ENCODE peak calls at places on chromosomes 3 and 15, in six cellular contexts. R, D, M, B, I and Q are unnamed samples.

GRCh38 chr3:79233431-79234060 is 534.3 kb downstream of the ROBO1 start:
- DNase-seq in I (no peak), B (no peak), D (no peak), M (no peak), R (no peak), Q (peak; percentile 92)

GRCh38 chr3:42847731-42848130 is 27.9 kb downstream of the CYP8B1 start:
- DNase-seq in I (peak; percentile 38), R (peak; percentile 14), M (no peak), D (no peak), B (no peak), Q (peak; percentile 23)

GRCh38 chr3:159126261-159127020 is 324.6 kb downstream of the MFSD1 start:
- DNase-seq in I (no peak), B (no peak), R (no peak), D (no peak), M (no peak), Q (no peak)

GRCh38 chr15:95286911-95287769 is 1043.4 kb upstream of the NR2F2 start:
- DNase-seq in B (peak; percentile 28), I (peak; percentile 53), R (peak; percentile 14), D (no peak), M (no peak), Q (peak; percentile 54)

GRCh38 chr3:56157693-56158092 is 310.6 kb downstream of the ERC2 start:
- DNase-seq in R (no peak), D (no peak), M (no peak), B (peak; percentile 1), I (no peak), Q (no peak)

GRCh38 chr15:88542342-88542733 is 4.1 kb downstream of the DET1 start:
- DNase-seq in D (no peak), B (no peak), M (peak; percentile 87), R (no peak), I (no peak), Q (no peak)

GRCh38 chr15:42036991-42037390 is 16.1 kb upstream of the PLA2G4E start:
- DNase-seq in B (no peak), R (no peak), M (no peak), I (no peak), D (no peak), Q (no peak)

GRCh38 chr15:90154861-90155626 is 46.1 kb upstream of the SEMA4B start:
- DNase-seq in I (no peak), B (no peak), M (no peak), R (no peak), D (peak; percentile 80), Q (no peak)

GRCh38 chr3:170410428-170411029 is 8.1 kb upstream of the CLDN11 start:
- DNase-seq in M (peak; percentile 59), I (no peak), B (no peak), D (no peak), R (no peak), Q (peak; percentile 39)

GRCh38 chr3:10370429-10370828 is 49.5 kb upstream of the SEC13 start:
- DNase-seq in M (peak; percentile 76), R (no peak), B (no peak), D (no peak), I (no peak), Q (no peak)

GRCh38 chr3:143896486-143896885 is 48.2 kb upstream of the SLC9A9 start:
- DNase-seq in D (no peak), I (no peak), M (no peak), R (no peak), B (no peak), Q (no peak)

GRCh38 chr15:80667895-80668430 is 27.1 kb upstream of the ABHD17C start:
- DNase-seq in M (no peak), B (no peak), D (no peak), I (no peak), R (no peak), Q (no peak)

GRCh38 chr3:71152892-71153265 is 430.6 kb downstream of the FOXP1 start:
- DNase-seq in D (peak; percentile 92), M (no peak), I (peak; percentile 62), R (peak; percentile 56), B (no peak), Q (peak; percentile 63)

GRCh38 chr3:157082305-157082981 is 77.5 kb downstream of the CCNL1 start:
- DNase-seq in D (no peak), I (no peak), R (no peak), B (no peak), M (no peak), Q (no peak)

GRCh38 chr3:178699810-178700209 is 163.6 kb downstream of the KCNMB2 start:
- DNase-seq in D (no peak), B (no peak), M (no peak), R (no peak), I (no peak), Q (no peak)

GRCh38 chr15:42118650-42119531 is 24.5 kb upstream of the PLA2G4D start:
- DNase-seq in M (peak; percentile 23), I (no peak), D (no peak), R (no peak), B (no peak), Q (peak; percentile 59)

DNA sequence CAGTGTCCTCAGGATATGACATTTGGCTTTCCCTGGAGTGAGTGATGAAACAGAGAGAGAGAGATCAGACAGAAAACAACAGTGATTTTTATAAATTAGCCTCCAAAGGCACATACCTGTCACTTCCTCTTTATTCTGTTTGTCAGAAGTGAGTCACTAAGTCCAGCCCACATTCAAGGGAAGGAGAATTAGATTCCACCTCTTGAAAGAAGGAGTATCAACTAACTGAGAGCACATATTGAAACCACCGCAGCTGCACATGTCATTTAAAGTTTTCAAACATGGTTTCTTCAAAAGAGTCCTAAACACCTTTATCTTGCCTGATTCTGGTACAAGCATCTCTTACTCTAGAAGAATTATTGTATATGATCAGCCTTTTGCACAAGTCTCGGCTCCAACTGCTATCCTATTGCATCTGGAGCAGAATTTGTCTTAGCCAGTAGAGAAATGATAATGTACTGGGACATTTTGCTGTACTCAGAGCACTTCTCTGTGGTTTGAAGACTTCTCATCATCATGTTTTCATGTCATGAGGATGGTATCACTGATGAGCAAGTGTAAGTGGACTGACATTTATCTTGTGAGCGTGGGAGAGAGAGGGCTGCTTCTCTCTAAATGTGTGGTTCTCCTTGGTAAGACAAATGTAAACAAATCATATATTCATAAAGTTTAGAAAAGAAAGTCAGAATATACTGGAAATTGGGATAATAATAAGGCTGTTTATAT is 338.9 kb upstream of the CFAP20DC start:
- DNase-seq in M (no peak), I (no peak), R (no peak), B (no peak), D (no peak), Q (no peak)
- TF ChIP-seq CREB1 in M (no peak), I (no peak), R (no peak), B (peak; percentile 5), D (no peak), Q (no peak)

DNA sequence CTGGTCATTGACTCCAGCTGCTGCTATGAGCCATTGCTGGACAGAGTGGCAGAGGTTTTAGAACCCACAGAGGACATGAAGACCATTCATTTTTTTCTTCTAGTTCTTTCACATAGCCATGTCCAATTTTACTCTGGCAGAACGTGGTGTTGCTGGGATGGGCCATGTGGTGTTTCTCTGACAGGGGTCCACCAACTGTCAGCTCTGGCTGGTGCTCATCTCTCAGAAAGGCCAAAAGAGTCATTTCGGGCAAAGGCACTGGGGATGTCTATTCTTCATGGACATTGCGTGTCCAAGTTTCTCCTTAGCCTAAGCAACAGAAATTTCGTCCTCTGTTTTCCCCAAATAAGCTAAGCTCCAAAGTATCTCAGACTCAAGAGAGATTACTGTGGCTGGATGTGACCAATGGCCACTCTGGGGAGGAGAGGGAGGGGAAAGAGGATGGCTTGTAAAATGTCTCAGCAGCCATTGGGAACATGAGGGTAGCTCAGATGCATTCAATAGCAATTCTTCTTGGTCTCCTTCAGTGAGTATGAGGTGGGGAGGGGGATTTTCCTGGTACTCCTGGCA is 131.7 kb upstream of the MITF start:
- DNase-seq in I (no peak), M (no peak), D (no peak), R (no peak), B (no peak), Q (no peak)
- TF ChIP-seq CREB1 in I (no peak), M (no peak), D (no peak), R (no peak), B (no peak), Q (no peak)

GRCh38 chr3:194547042-194547441 is 60.2 kb upstream of the ATP13A3 start:
- DNase-seq in I (no peak), D (no peak), M (no peak), R (no peak), B (no peak), Q (no peak)

GRCh38 chr3:194552327-194552949 is 65.6 kb upstream of the ATP13A3 start:
- DNase-seq in D (no peak), I (no peak), B (no peak), M (no peak), R (no peak), Q (no peak)

GRCh38 chr3:194543550-194543949 is 56.7 kb upstream of the ATP13A3 start:
- DNase-seq in B (no peak), R (no peak), D (no peak), I (no peak), M (no peak), Q (no peak)

GRCh38 chr3:194549853-194550252 is 63.1 kb upstream of the ATP13A3 start:
- DNase-seq in M (no peak), I (no peak), B (no peak), R (no peak), D (no peak), Q (no peak)

DNA sequence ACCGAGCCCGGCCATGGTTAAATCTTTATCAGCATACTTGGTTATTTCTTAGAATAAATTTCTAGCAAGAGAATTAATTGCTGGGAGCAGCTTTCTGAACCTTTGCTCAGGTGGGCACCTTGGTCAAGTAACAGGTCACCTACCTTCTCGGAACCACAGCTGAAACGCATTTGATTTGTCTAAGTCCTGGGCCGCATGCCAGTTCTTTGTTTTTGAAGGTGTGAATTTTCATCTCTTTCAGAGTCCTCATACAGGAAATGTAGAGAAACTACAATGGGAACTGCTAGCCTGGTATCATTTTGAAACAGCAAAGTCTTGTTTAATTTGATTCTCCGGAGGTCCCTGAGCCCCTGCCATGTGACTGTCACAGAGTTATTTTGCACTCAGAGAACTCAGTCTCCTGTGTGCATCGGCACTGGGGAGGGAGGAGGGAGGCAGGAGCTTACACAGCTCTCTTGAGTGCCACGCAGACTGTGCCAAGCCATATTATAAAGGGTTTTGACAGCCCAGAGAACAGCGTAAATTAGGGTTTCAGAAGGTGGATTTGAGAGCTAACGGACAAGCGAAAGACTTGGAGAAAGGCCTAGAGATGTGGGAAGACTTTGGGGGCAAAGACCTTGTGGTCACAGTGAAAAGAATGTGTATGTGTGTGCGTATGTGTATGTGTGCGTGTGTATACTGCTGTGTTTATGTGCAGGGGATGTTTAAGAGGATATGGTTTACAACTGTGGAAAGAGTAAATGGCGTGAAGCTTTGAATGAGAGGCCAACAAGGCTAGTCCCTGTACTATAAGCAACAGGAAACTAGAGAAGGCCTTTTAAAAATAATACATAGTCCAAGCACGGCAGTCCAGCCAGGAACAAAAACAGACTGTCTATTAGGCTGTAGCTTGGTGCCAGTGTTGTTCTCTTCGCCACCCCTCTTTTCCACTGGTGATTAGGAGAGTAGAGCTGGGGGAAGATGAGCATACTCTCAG is 61.8 kb upstream of the ATP13A3 start:
- DNase-seq in I (no peak), R (no peak), D (no peak), B (no peak), M (no peak), Q (no peak)
- TF ChIP-seq CREB1 in I (no peak), R (no peak), D (no peak), B (no peak), M (no peak), Q (no peak)

GRCh38 chr3:150013801-150014200 is 43.1 kb upstream of the PFN2 start:
- DNase-seq in I (no peak), B (no peak), D (no peak), M (no peak), R (no peak), Q (no peak)

GRCh38 chr3:150020527-150020926 is 49.8 kb upstream of the PFN2 start:
- DNase-seq in M (no peak), I (no peak), R (no peak), D (no peak), B (no peak), Q (no peak)

GRCh38 chr3:150014782-150015181 is 44.1 kb upstream of the PFN2 start:
- DNase-seq in R (no peak), B (peak; percentile 39), M (no peak), I (no peak), D (no peak), Q (no peak)

GRCh38 chr3:150015906-150016305 is 45.2 kb upstream of the PFN2 start:
- DNase-seq in R (no peak), D (no peak), B (no peak), M (no peak), I (no peak), Q (no peak)
- TF ChIP-seq CREB1 in R (no peak), D (no peak), B (no peak), M (no peak), I (no peak), Q (no peak)